ENCODE peak calls at places on chromosomes 7 and 10, in nine cellular contexts. One of them, this sample, is unnamed. For H3K4me1, the result is how much of the 10 kb centered on the place peaks cover.

GRCh38 chr7:6169805-6170520 is 102.5 kb downstream of the CYTH3 start:
- DNase-seq in IMR-90: no peak
- DNase-seq in fibroblast of lung: no peak
- DNase-seq in neural progenitor cell: no peak
- DNase-seq in A549: no peak
- DNase-seq in neuronal stem cell: no peak
- DNase-seq in GM23338: no peak
- DNase-seq in PC-9: no peak
- DNase-seq in astrocyte: no peak
- DNase-seq in this sample: no peak

GRCh38 chr7:129095258-129095657 is 40.3 kb upstream of the TNPO3 start:
- DNase-seq in fibroblast of lung: no peak
- DNase-seq in GM23338: no peak
- DNase-seq in neural progenitor cell: no peak
- DNase-seq in astrocyte: no peak
- DNase-seq in IMR-90: no peak
- DNase-seq in PC-9: no peak
- DNase-seq in neuronal stem cell: no peak
- DNase-seq in A549: no peak
- DNase-seq in this sample: peak

GRCh38 chr10:89525556-89525955 is 9.8 kb downstream of the SLC16A12 start:
- DNase-seq in IMR-90: no peak
- DNase-seq in astrocyte: no peak
- DNase-seq in PC-9: no peak
- DNase-seq in A549: no peak
- DNase-seq in neuronal stem cell: no peak
- DNase-seq in fibroblast of lung: no peak
- DNase-seq in GM23338: no peak
- DNase-seq in neural progenitor cell: no peak
- DNase-seq in this sample: no peak

GRCh38 chr10:70921285-70921684 is 32.9 kb upstream of the PCBD1 start:
- DNase-seq in fibroblast of lung: no peak
- DNase-seq in neuronal stem cell: no peak
- DNase-seq in neural progenitor cell: no peak
- DNase-seq in IMR-90: no peak
- DNase-seq in GM23338: no peak
- DNase-seq in PC-9: no peak
- DNase-seq in A549: no peak
- DNase-seq in astrocyte: no peak
- DNase-seq in this sample: no peak

GRCh38 chr10:29130190-29130673 is 158.6 kb upstream of the LYZL1 start:
- DNase-seq in astrocyte: no peak
- DNase-seq in fibroblast of lung: peak
- DNase-seq in IMR-90: peak
- DNase-seq in GM23338: peak
- DNase-seq in A549: peak
- DNase-seq in PC-9: peak
- DNase-seq in neuronal stem cell: no peak
- DNase-seq in neural progenitor cell: peak
- DNase-seq in this sample: peak

GRCh38 chr10:4541292-4541691 is 284.7 kb upstream of the AKR1E2 start:
- DNase-seq in neural progenitor cell: no peak
- DNase-seq in astrocyte: peak
- DNase-seq in GM23338: no peak
- DNase-seq in fibroblast of lung: peak
- DNase-seq in IMR-90: peak
- DNase-seq in neuronal stem cell: no peak
- DNase-seq in PC-9: peak
- DNase-seq in A549: no peak
- DNase-seq in this sample: no peak

GRCh38 chr7:151745090-151745638 is 131.8 kb downstream of the PRKAG2 start:
- DNase-seq in fibroblast of lung: peak
- DNase-seq in A549: peak
- DNase-seq in GM23338: no peak
- DNase-seq in IMR-90: peak
- DNase-seq in neuronal stem cell: no peak
- DNase-seq in PC-9: peak
- DNase-seq in astrocyte: peak
- DNase-seq in neural progenitor cell: no peak
- DNase-seq in this sample: no peak

GRCh38 chr7:7438851-7439250 is 96.8 kb downstream of the COL28A1 start:
- DNase-seq in astrocyte: peak
- DNase-seq in fibroblast of lung: peak
- DNase-seq in neural progenitor cell: no peak
- DNase-seq in A549: peak
- DNase-seq in GM23338: no peak
- DNase-seq in neuronal stem cell: no peak
- DNase-seq in PC-9: peak
- DNase-seq in IMR-90: peak
- DNase-seq in this sample: no peak

GRCh38 chr7:135877799-135878198 is 99.4 kb downstream of the MTPN start:
- DNase-seq in IMR-90: peak
- DNase-seq in neural progenitor cell: no peak
- DNase-seq in neuronal stem cell: no peak
- DNase-seq in PC-9: peak
- DNase-seq in GM23338: no peak
- DNase-seq in A549: no peak
- DNase-seq in astrocyte: peak
- DNase-seq in fibroblast of lung: peak
- DNase-seq in this sample: no peak

GRCh38 chr7:7861211-7861633 is 107.4 kb upstream of the GLCCI1 start:
- DNase-seq in astrocyte: peak
- DNase-seq in fibroblast of lung: peak
- DNase-seq in neuronal stem cell: no peak
- DNase-seq in PC-9: peak
- DNase-seq in GM23338: no peak
- DNase-seq in A549: peak
- DNase-seq in IMR-90: peak
- DNase-seq in neural progenitor cell: no peak
- DNase-seq in this sample: no peak

GRCh38 chr7:39509912-39510311 is 56.3 kb upstream of the YAE1 start:
- DNase-seq in neural progenitor cell: no peak
- DNase-seq in IMR-90: no peak
- DNase-seq in A549: no peak
- DNase-seq in neuronal stem cell: no peak
- DNase-seq in GM23338: no peak
- DNase-seq in fibroblast of lung: no peak
- DNase-seq in astrocyte: no peak
- DNase-seq in PC-9: no peak
- DNase-seq in this sample: peak

GRCh38 chr7:132437730-132438129 is 138.5 kb downstream of the PLXNA4 start:
- DNase-seq in IMR-90: no peak
- DNase-seq in astrocyte: no peak
- DNase-seq in neuronal stem cell: no peak
- DNase-seq in PC-9: no peak
- DNase-seq in GM23338: no peak
- DNase-seq in fibroblast of lung: no peak
- DNase-seq in A549: no peak
- DNase-seq in neural progenitor cell: no peak
- DNase-seq in this sample: no peak

GRCh38 chr10:16184911-16185310 is 251.9 kb upstream of the PTER start:
- DNase-seq in A549: no peak
- DNase-seq in neural progenitor cell: no peak
- DNase-seq in neuronal stem cell: no peak
- DNase-seq in fibroblast of lung: no peak
- DNase-seq in astrocyte: no peak
- DNase-seq in IMR-90: no peak
- DNase-seq in PC-9: no peak
- DNase-seq in GM23338: no peak
- DNase-seq in this sample: no peak

GRCh38 chr10:70255329-70256299 is 22.4 kb upstream of the PPA1 start:
- DNase-seq in IMR-90: no peak
- DNase-seq in PC-9: peak
- DNase-seq in neuronal stem cell: no peak
- DNase-seq in A549: no peak
- DNase-seq in fibroblast of lung: peak
- DNase-seq in neural progenitor cell: no peak
- DNase-seq in astrocyte: peak
- DNase-seq in GM23338: peak
- DNase-seq in this sample: no peak

GRCh38 chr10:51171946-51172345 is 97.7 kb downstream of the PRKG1 start:
- DNase-seq in neuronal stem cell: no peak
- DNase-seq in neural progenitor cell: no peak
- DNase-seq in IMR-90: peak
- DNase-seq in fibroblast of lung: no peak
- DNase-seq in GM23338: no peak
- DNase-seq in PC-9: no peak
- DNase-seq in A549: no peak
- DNase-seq in astrocyte: no peak
- DNase-seq in this sample: no peak

GRCh38 chr10:91551856-91552255 is 81.0 kb downstream of the PPP1R3C start:
- DNase-seq in PC-9: peak
- DNase-seq in neuronal stem cell: peak
- DNase-seq in GM23338: peak
- DNase-seq in neural progenitor cell: peak
- DNase-seq in IMR-90: peak
- DNase-seq in A549: peak
- DNase-seq in astrocyte: peak
- DNase-seq in fibroblast of lung: peak
- DNase-seq in this sample: no peak

GRCh38 chr10:6721480-6721879 is 141.4 kb upstream of the PRKCQ start:
- DNase-seq in fibroblast of lung: peak
- DNase-seq in astrocyte: peak
- DNase-seq in PC-9: peak
- DNase-seq in neural progenitor cell: no peak
- DNase-seq in A549: peak
- DNase-seq in IMR-90: peak
- DNase-seq in neuronal stem cell: no peak
- DNase-seq in GM23338: peak
- DNase-seq in this sample: no peak

GRCh38 chr10:70575874-70576802 is 26.4 kb downstream of the PRF1 start:
- DNase-seq in neural progenitor cell: no peak
- DNase-seq in astrocyte: peak
- DNase-seq in neuronal stem cell: no peak
- DNase-seq in IMR-90: no peak
- DNase-seq in A549: no peak
- DNase-seq in fibroblast of lung: peak
- DNase-seq in PC-9: peak
- DNase-seq in GM23338: no peak
- DNase-seq in this sample: peak

GRCh38 chr7:22220947-22221346 is 136.0 kb downstream of the RAPGEF5 start:
- DNase-seq in A549: no peak
- DNase-seq in fibroblast of lung: no peak
- DNase-seq in astrocyte: no peak
- DNase-seq in IMR-90: no peak
- DNase-seq in neuronal stem cell: no peak
- DNase-seq in neural progenitor cell: no peak
- DNase-seq in GM23338: no peak
- DNase-seq in PC-9: no peak
- DNase-seq in this sample: no peak

GRCh38 chr7:157926521-157927167 is 589.8 kb downstream of the DNAJB6 start:
- DNase-seq in fibroblast of lung: no peak
- DNase-seq in GM23338: no peak
- DNase-seq in neural progenitor cell: no peak
- DNase-seq in astrocyte: no peak
- DNase-seq in IMR-90: no peak
- DNase-seq in PC-9: no peak
- DNase-seq in neuronal stem cell: no peak
- DNase-seq in A549: no peak
- DNase-seq in this sample: no peak

GRCh38 chr7:92609921-92610518 is 19.8 kb upstream of the FAM133B start:
- DNase-seq in PC-9: no peak
- DNase-seq in neuronal stem cell: no peak
- DNase-seq in fibroblast of lung: no peak
- DNase-seq in neural progenitor cell: no peak
- DNase-seq in A549: no peak
- DNase-seq in astrocyte: no peak
- DNase-seq in GM23338: peak
- DNase-seq in IMR-90: peak
- DNase-seq in this sample: peak

GRCh38 chr10:71099731-71100361 is 112.5 kb upstream of the UNC5B start:
- DNase-seq in IMR-90: no peak
- DNase-seq in A549: no peak
- DNase-seq in astrocyte: no peak
- DNase-seq in PC-9: no peak
- DNase-seq in neuronal stem cell: no peak
- DNase-seq in fibroblast of lung: no peak
- DNase-seq in GM23338: no peak
- DNase-seq in neural progenitor cell: no peak
- DNase-seq in this sample: no peak

GRCh38 chr10:123458933-123459332 is 207.2 kb upstream of the GPR26 start:
- DNase-seq in astrocyte: no peak
- DNase-seq in neuronal stem cell: no peak
- DNase-seq in IMR-90: no peak
- DNase-seq in A549: no peak
- DNase-seq in fibroblast of lung: no peak
- DNase-seq in GM23338: no peak
- DNase-seq in neural progenitor cell: no peak
- DNase-seq in PC-9: no peak
- DNase-seq in this sample: no peak

GRCh38 chr10:113895018-113895417 is 40.6 kb downstream of the NHLRC2 start:
- DNase-seq in IMR-90: peak
- DNase-seq in astrocyte: peak
- DNase-seq in A549: no peak
- DNase-seq in PC-9: no peak
- DNase-seq in neuronal stem cell: no peak
- DNase-seq in GM23338: no peak
- DNase-seq in fibroblast of lung: peak
- DNase-seq in neural progenitor cell: no peak
- DNase-seq in this sample: no peak
- H3K4me1 ChIP-seq in IMR-90: under half
- H3K4me1 ChIP-seq in astrocyte: under half
- H3K4me1 ChIP-seq in A549: under half
- H3K4me1 ChIP-seq in PC-9: under half
- H3K4me1 ChIP-seq in neuronal stem cell: under half
- H3K4me1 ChIP-seq in GM23338: under half
- H3K4me1 ChIP-seq in fibroblast of lung: under half
- H3K4me1 ChIP-seq in neural progenitor cell: under half
- H3K4me1 ChIP-seq in this sample: under half

GRCh38 chr10:59536576-59537014 is 173.1 kb downstream of the SLC16A9 start:
- DNase-seq in A549: no peak
- DNase-seq in IMR-90: peak
- DNase-seq in neuronal stem cell: no peak
- DNase-seq in PC-9: no peak
- DNase-seq in fibroblast of lung: peak
- DNase-seq in GM23338: peak
- DNase-seq in neural progenitor cell: peak
- DNase-seq in astrocyte: peak
- DNase-seq in this sample: no peak
- H3K4me3 ChIP-seq in A549: no peak
- H3K4me3 ChIP-seq in IMR-90: no peak
- H3K4me3 ChIP-seq in neuronal stem cell: no peak
- H3K4me3 ChIP-seq in PC-9: no peak
- H3K4me3 ChIP-seq in fibroblast of lung: no peak
- H3K4me3 ChIP-seq in GM23338: no peak
- H3K4me3 ChIP-seq in neural progenitor cell: no peak
- H3K4me3 ChIP-seq in astrocyte: no peak
- H3K4me3 ChIP-seq in this sample: no peak

GRCh38 chr10:132189016-132189415 is 2.3 kb downstream of the DPYSL4 start:
- DNase-seq in GM23338: no peak
- DNase-seq in astrocyte: no peak
- DNase-seq in neuronal stem cell: no peak
- DNase-seq in A549: no peak
- DNase-seq in IMR-90: no peak
- DNase-seq in PC-9: no peak
- DNase-seq in neural progenitor cell: no peak
- DNase-seq in fibroblast of lung: no peak
- DNase-seq in this sample: no peak
- H3K4me2 ChIP-seq in GM23338: no peak
- H3K4me2 ChIP-seq in astrocyte: peak
- H3K4me2 ChIP-seq in neuronal stem cell: no peak
- H3K4me2 ChIP-seq in A549: no peak
- H3K4me2 ChIP-seq in IMR-90: no peak
- H3K4me2 ChIP-seq in PC-9: no peak
- H3K4me2 ChIP-seq in neural progenitor cell: no peak
- H3K4me2 ChIP-seq in fibroblast of lung: no peak
- H3K4me2 ChIP-seq in this sample: no peak

GRCh38 chr7:44084695-44085094 is 2.4 kb upstream of the POLM start:
- DNase-seq in astrocyte: peak
- DNase-seq in PC-9: no peak
- DNase-seq in neural progenitor cell: no peak
- DNase-seq in neuronal stem cell: no peak
- DNase-seq in GM23338: no peak
- DNase-seq in fibroblast of lung: peak
- DNase-seq in A549: no peak
- DNase-seq in IMR-90: peak
- DNase-seq in this sample: no peak
- H3K4me1 ChIP-seq in astrocyte: under half
- H3K4me1 ChIP-seq in PC-9: under half
- H3K4me1 ChIP-seq in neural progenitor cell: under half
- H3K4me1 ChIP-seq in neuronal stem cell: under half
- H3K4me1 ChIP-seq in GM23338: under half
- H3K4me1 ChIP-seq in fibroblast of lung: under half
- H3K4me1 ChIP-seq in A549: under half
- H3K4me1 ChIP-seq in IMR-90: under half
- H3K4me1 ChIP-seq in this sample: under half